ENCODE peak calls at places on chromosomes 16 and 17, in eight cellular contexts. One of them, this sample, is unnamed.

GRCh38 chr16:56203052-56203451 is 11.8 kb downstream of the GNAO1 start:
- DNase-seq in BE2C: peak; percentile 77
- DNase-seq in GM19239: no peak
- DNase-seq in iPS DF 19.7: peak; percentile 35
- DNase-seq in stimulated activated effector memory CD8-positive, alpha-beta T cell treated with anti-CD3 and anti-CD28 coated beads, Interleukin-12 subunit alpha, Interleukin-12 subunit beta, amount 100 ng/mL, for 72 hours: no peak
- DNase-seq in GM12878: no peak
- DNase-seq in stimulated activated CD4-positive, alpha-beta T cell treated with anti-CD3 and anti-CD28 coated beads, Interleukin-15, amount 100 ng/mL, for 1 hour: peak; percentile 33
- DNase-seq in GM12891: no peak
- DNase-seq in this sample: peak; percentile 27

GRCh38 chr16:25372716-25373115 is 115.1 kb upstream of the ZKSCAN2 start:
- DNase-seq in iPS DF 19.7: no peak
- DNase-seq in stimulated activated effector memory CD8-positive, alpha-beta T cell treated with anti-CD3 and anti-CD28 coated beads, Interleukin-12 subunit alpha, Interleukin-12 subunit beta, amount 100 ng/mL, for 72 hours: no peak
- DNase-seq in GM12891: no peak
- DNase-seq in stimulated activated CD4-positive, alpha-beta T cell treated with anti-CD3 and anti-CD28 coated beads, Interleukin-15, amount 100 ng/mL, for 1 hour: no peak
- DNase-seq in BE2C: no peak
- DNase-seq in GM19239: no peak
- DNase-seq in GM12878: no peak
- DNase-seq in this sample: no peak

GRCh38 chr17:11404431-11404830 is 163.4 kb downstream of the SHISA6 start:
- DNase-seq in GM12891: no peak
- DNase-seq in iPS DF 19.7: no peak
- DNase-seq in GM12878: no peak
- DNase-seq in BE2C: no peak
- DNase-seq in stimulated activated CD4-positive, alpha-beta T cell treated with anti-CD3 and anti-CD28 coated beads, Interleukin-15, amount 100 ng/mL, for 1 hour: no peak
- DNase-seq in stimulated activated effector memory CD8-positive, alpha-beta T cell treated with anti-CD3 and anti-CD28 coated beads, Interleukin-12 subunit alpha, Interleukin-12 subunit beta, amount 100 ng/mL, for 72 hours: no peak
- DNase-seq in GM19239: no peak
- DNase-seq in this sample: no peak

GRCh38 chr17:21046215-21046614 is 3.4 kb upstream of the USP22 start:
- DNase-seq in BE2C: no peak
- DNase-seq in GM19239: no peak
- DNase-seq in stimulated activated CD4-positive, alpha-beta T cell treated with anti-CD3 and anti-CD28 coated beads, Interleukin-15, amount 100 ng/mL, for 1 hour: no peak
- DNase-seq in iPS DF 19.7: no peak
- DNase-seq in GM12878: no peak
- DNase-seq in stimulated activated effector memory CD8-positive, alpha-beta T cell treated with anti-CD3 and anti-CD28 coated beads, Interleukin-12 subunit alpha, Interleukin-12 subunit beta, amount 100 ng/mL, for 72 hours: no peak
- DNase-seq in GM12891: no peak
- DNase-seq in this sample: no peak

GRCh38 chr17:27324940-27325339 is 31.0 kb downstream of the WSB1 start:
- DNase-seq in iPS DF 19.7: no peak
- DNase-seq in stimulated activated CD4-positive, alpha-beta T cell treated with anti-CD3 and anti-CD28 coated beads, Interleukin-15, amount 100 ng/mL, for 1 hour: no peak
- DNase-seq in GM19239: no peak
- DNase-seq in BE2C: no peak
- DNase-seq in GM12891: no peak
- DNase-seq in stimulated activated effector memory CD8-positive, alpha-beta T cell treated with anti-CD3 and anti-CD28 coated beads, Interleukin-12 subunit alpha, Interleukin-12 subunit beta, amount 100 ng/mL, for 72 hours: no peak
- DNase-seq in GM12878: no peak
- DNase-seq in this sample: no peak

GRCh38 chr16:27365142-27366089 is 36.6 kb upstream of the IL21R start:
- DNase-seq in iPS DF 19.7: no peak
- DNase-seq in BE2C: no peak
- DNase-seq in stimulated activated CD4-positive, alpha-beta T cell treated with anti-CD3 and anti-CD28 coated beads, Interleukin-15, amount 100 ng/mL, for 1 hour: no peak
- DNase-seq in stimulated activated effector memory CD8-positive, alpha-beta T cell treated with anti-CD3 and anti-CD28 coated beads, Interleukin-12 subunit alpha, Interleukin-12 subunit beta, amount 100 ng/mL, for 72 hours: no peak
- DNase-seq in GM19239: no peak
- DNase-seq in GM12891: no peak
- DNase-seq in GM12878: no peak
- DNase-seq in this sample: peak; percentile 61

GRCh38 chr16:73713301-73713700 is 583.3 kb upstream of the PSMD7 start:
- DNase-seq in BE2C: no peak
- DNase-seq in stimulated activated CD4-positive, alpha-beta T cell treated with anti-CD3 and anti-CD28 coated beads, Interleukin-15, amount 100 ng/mL, for 1 hour: no peak
- DNase-seq in stimulated activated effector memory CD8-positive, alpha-beta T cell treated with anti-CD3 and anti-CD28 coated beads, Interleukin-12 subunit alpha, Interleukin-12 subunit beta, amount 100 ng/mL, for 72 hours: no peak
- DNase-seq in iPS DF 19.7: no peak
- DNase-seq in GM12878: no peak
- DNase-seq in GM12891: no peak
- DNase-seq in GM19239: no peak
- DNase-seq in this sample: no peak

GRCh38 chr16:50153648-50154368 is 702 bp downstream of the TENT4B start:
- DNase-seq in stimulated activated CD4-positive, alpha-beta T cell treated with anti-CD3 and anti-CD28 coated beads, Interleukin-15, amount 100 ng/mL, for 1 hour: peak; percentile 29
- DNase-seq in iPS DF 19.7: no peak
- DNase-seq in BE2C: peak; percentile 44
- DNase-seq in GM19239: peak; percentile 30
- DNase-seq in GM12891: peak; percentile 27
- DNase-seq in GM12878: no peak
- DNase-seq in stimulated activated effector memory CD8-positive, alpha-beta T cell treated with anti-CD3 and anti-CD28 coated beads, Interleukin-12 subunit alpha, Interleukin-12 subunit beta, amount 100 ng/mL, for 72 hours: no peak
- DNase-seq in this sample: peak; percentile 20

GRCh38 chr16:56631832-56632159 is 663 bp upstream of the MT1M start:
- DNase-seq in GM19239: no peak
- DNase-seq in GM12891: no peak
- DNase-seq in GM12878: no peak
- DNase-seq in iPS DF 19.7: no peak
- DNase-seq in stimulated activated CD4-positive, alpha-beta T cell treated with anti-CD3 and anti-CD28 coated beads, Interleukin-15, amount 100 ng/mL, for 1 hour: no peak
- DNase-seq in stimulated activated effector memory CD8-positive, alpha-beta T cell treated with anti-CD3 and anti-CD28 coated beads, Interleukin-12 subunit alpha, Interleukin-12 subunit beta, amount 100 ng/mL, for 72 hours: no peak
- DNase-seq in BE2C: no peak
- DNase-seq in this sample: no peak

GRCh38 chr16:72961863-72962262 is 86.1 kb downstream of the ZFHX3 start:
- DNase-seq in iPS DF 19.7: no peak
- DNase-seq in stimulated activated CD4-positive, alpha-beta T cell treated with anti-CD3 and anti-CD28 coated beads, Interleukin-15, amount 100 ng/mL, for 1 hour: no peak
- DNase-seq in stimulated activated effector memory CD8-positive, alpha-beta T cell treated with anti-CD3 and anti-CD28 coated beads, Interleukin-12 subunit alpha, Interleukin-12 subunit beta, amount 100 ng/mL, for 72 hours: no peak
- DNase-seq in GM12891: no peak
- DNase-seq in BE2C: no peak
- DNase-seq in GM12878: no peak
- DNase-seq in GM19239: no peak
- DNase-seq in this sample: no peak

GRCh38 chr16:70638814-70639792 is 7.3 kb upstream of the IL34 start:
- DNase-seq in stimulated activated effector memory CD8-positive, alpha-beta T cell treated with anti-CD3 and anti-CD28 coated beads, Interleukin-12 subunit alpha, Interleukin-12 subunit beta, amount 100 ng/mL, for 72 hours: no peak
- DNase-seq in BE2C: peak; percentile 58
- DNase-seq in GM12878: no peak
- DNase-seq in stimulated activated CD4-positive, alpha-beta T cell treated with anti-CD3 and anti-CD28 coated beads, Interleukin-15, amount 100 ng/mL, for 1 hour: no peak
- DNase-seq in iPS DF 19.7: no peak
- DNase-seq in GM19239: no peak
- DNase-seq in GM12891: no peak
- DNase-seq in this sample: no peak

GRCh38 chr16:34078697-34079096 is 619.3 kb downstream of the TP53TG3F start:
- DNase-seq in GM12891: no peak
- DNase-seq in stimulated activated effector memory CD8-positive, alpha-beta T cell treated with anti-CD3 and anti-CD28 coated beads, Interleukin-12 subunit alpha, Interleukin-12 subunit beta, amount 100 ng/mL, for 72 hours: no peak
- DNase-seq in stimulated activated CD4-positive, alpha-beta T cell treated with anti-CD3 and anti-CD28 coated beads, Interleukin-15, amount 100 ng/mL, for 1 hour: no peak
- DNase-seq in GM12878: no peak
- DNase-seq in BE2C: no peak
- DNase-seq in GM19239: no peak
- DNase-seq in iPS DF 19.7: no peak
- DNase-seq in this sample: no peak

GRCh38 chr16:69772560-69773254 is 10.6 kb downstream of the WWP2 start:
- DNase-seq in GM12878: no peak
- DNase-seq in stimulated activated CD4-positive, alpha-beta T cell treated with anti-CD3 and anti-CD28 coated beads, Interleukin-15, amount 100 ng/mL, for 1 hour: no peak
- DNase-seq in iPS DF 19.7: no peak
- DNase-seq in GM12891: no peak
- DNase-seq in BE2C: no peak
- DNase-seq in GM19239: no peak
- DNase-seq in stimulated activated effector memory CD8-positive, alpha-beta T cell treated with anti-CD3 and anti-CD28 coated beads, Interleukin-12 subunit alpha, Interleukin-12 subunit beta, amount 100 ng/mL, for 72 hours: no peak
- DNase-seq in this sample: no peak

GRCh38 chr17:28101919-28102318 is 59.4 kb downstream of the NLK start:
- DNase-seq in iPS DF 19.7: no peak
- DNase-seq in GM19239: no peak
- DNase-seq in stimulated activated effector memory CD8-positive, alpha-beta T cell treated with anti-CD3 and anti-CD28 coated beads, Interleukin-12 subunit alpha, Interleukin-12 subunit beta, amount 100 ng/mL, for 72 hours: no peak
- DNase-seq in GM12878: no peak
- DNase-seq in BE2C: no peak
- DNase-seq in GM12891: no peak
- DNase-seq in stimulated activated CD4-positive, alpha-beta T cell treated with anti-CD3 and anti-CD28 coated beads, Interleukin-15, amount 100 ng/mL, for 1 hour: no peak
- DNase-seq in this sample: no peak

GRCh38 chr16:2295056-2295798 is 27.3 kb upstream of the RNPS1 start:
- DNase-seq in GM12878: peak; percentile 55
- DNase-seq in BE2C: no peak
- DNase-seq in stimulated activated effector memory CD8-positive, alpha-beta T cell treated with anti-CD3 and anti-CD28 coated beads, Interleukin-12 subunit alpha, Interleukin-12 subunit beta, amount 100 ng/mL, for 72 hours: no peak
- DNase-seq in iPS DF 19.7: no peak
- DNase-seq in GM12891: peak; percentile 72
- DNase-seq in GM19239: peak; percentile 50
- DNase-seq in stimulated activated CD4-positive, alpha-beta T cell treated with anti-CD3 and anti-CD28 coated beads, Interleukin-15, amount 100 ng/mL, for 1 hour: no peak
- DNase-seq in this sample: no peak

GRCh38 chr16:8575399-8575798 is 14.9 kb downstream of the TMEM114 start:
- DNase-seq in GM19239: no peak
- DNase-seq in stimulated activated CD4-positive, alpha-beta T cell treated with anti-CD3 and anti-CD28 coated beads, Interleukin-15, amount 100 ng/mL, for 1 hour: no peak
- DNase-seq in iPS DF 19.7: no peak
- DNase-seq in GM12878: no peak
- DNase-seq in stimulated activated effector memory CD8-positive, alpha-beta T cell treated with anti-CD3 and anti-CD28 coated beads, Interleukin-12 subunit alpha, Interleukin-12 subunit beta, amount 100 ng/mL, for 72 hours: no peak
- DNase-seq in BE2C: no peak
- DNase-seq in GM12891: no peak
- DNase-seq in this sample: peak; percentile 54

GRCh38 chr16:11602321-11602720 is 15.6 kb upstream of the LITAF start:
- DNase-seq in GM19239: no peak
- DNase-seq in GM12878: no peak
- DNase-seq in stimulated activated CD4-positive, alpha-beta T cell treated with anti-CD3 and anti-CD28 coated beads, Interleukin-15, amount 100 ng/mL, for 1 hour: no peak
- DNase-seq in BE2C: no peak
- DNase-seq in stimulated activated effector memory CD8-positive, alpha-beta T cell treated with anti-CD3 and anti-CD28 coated beads, Interleukin-12 subunit alpha, Interleukin-12 subunit beta, amount 100 ng/mL, for 72 hours: no peak
- DNase-seq in iPS DF 19.7: no peak
- DNase-seq in GM12891: no peak
- DNase-seq in this sample: no peak

GRCh38 chr17:80103061-80103481 is 1.7 kb downstream of the GAA start:
- DNase-seq in GM19239: no peak
- DNase-seq in iPS DF 19.7: no peak
- DNase-seq in GM12891: no peak
- DNase-seq in stimulated activated CD4-positive, alpha-beta T cell treated with anti-CD3 and anti-CD28 coated beads, Interleukin-15, amount 100 ng/mL, for 1 hour: no peak
- DNase-seq in stimulated activated effector memory CD8-positive, alpha-beta T cell treated with anti-CD3 and anti-CD28 coated beads, Interleukin-12 subunit alpha, Interleukin-12 subunit beta, amount 100 ng/mL, for 72 hours: no peak
- DNase-seq in BE2C: no peak
- DNase-seq in GM12878: no peak
- DNase-seq in this sample: no peak

GRCh38 chr16:12547608-12547922 is 256.1 kb downstream of the CPPED1 start:
- DNase-seq in BE2C: no peak
- DNase-seq in stimulated activated CD4-positive, alpha-beta T cell treated with anti-CD3 and anti-CD28 coated beads, Interleukin-15, amount 100 ng/mL, for 1 hour: no peak
- DNase-seq in GM19239: no peak
- DNase-seq in GM12878: no peak
- DNase-seq in GM12891: no peak
- DNase-seq in stimulated activated effector memory CD8-positive, alpha-beta T cell treated with anti-CD3 and anti-CD28 coated beads, Interleukin-12 subunit alpha, Interleukin-12 subunit beta, amount 100 ng/mL, for 72 hours: no peak
- DNase-seq in iPS DF 19.7: no peak
- DNase-seq in this sample: no peak

GRCh38 chr17:7084058-7084457 is 4.0 kb upstream of the CLEC10A start:
- DNase-seq in stimulated activated effector memory CD8-positive, alpha-beta T cell treated with anti-CD3 and anti-CD28 coated beads, Interleukin-12 subunit alpha, Interleukin-12 subunit beta, amount 100 ng/mL, for 72 hours: no peak
- DNase-seq in GM19239: no peak
- DNase-seq in GM12878: no peak
- DNase-seq in GM12891: no peak
- DNase-seq in iPS DF 19.7: no peak
- DNase-seq in stimulated activated CD4-positive, alpha-beta T cell treated with anti-CD3 and anti-CD28 coated beads, Interleukin-15, amount 100 ng/mL, for 1 hour: no peak
- DNase-seq in BE2C: no peak
- DNase-seq in this sample: no peak

GRCh38 chr17:21252875-21253645 is at the start of gene NATD1:
- DNase-seq in GM12891: peak; percentile 86
- DNase-seq in iPS DF 19.7: no peak
- DNase-seq in BE2C: peak; percentile 67
- DNase-seq in stimulated activated effector memory CD8-positive, alpha-beta T cell treated with anti-CD3 and anti-CD28 coated beads, Interleukin-12 subunit alpha, Interleukin-12 subunit beta, amount 100 ng/mL, for 72 hours: peak; percentile 39
- DNase-seq in GM12878: no peak
- DNase-seq in stimulated activated CD4-positive, alpha-beta T cell treated with anti-CD3 and anti-CD28 coated beads, Interleukin-15, amount 100 ng/mL, for 1 hour: peak; percentile 63
- DNase-seq in GM19239: peak; percentile 95
- DNase-seq in this sample: peak; percentile 71

GRCh38 chr17:41167561-41167960 is 460 bp downstream of the KRTAP4-3 start:
- DNase-seq in GM12891: no peak
- DNase-seq in stimulated activated CD4-positive, alpha-beta T cell treated with anti-CD3 and anti-CD28 coated beads, Interleukin-15, amount 100 ng/mL, for 1 hour: no peak
- DNase-seq in GM19239: no peak
- DNase-seq in GM12878: no peak
- DNase-seq in stimulated activated effector memory CD8-positive, alpha-beta T cell treated with anti-CD3 and anti-CD28 coated beads, Interleukin-12 subunit alpha, Interleukin-12 subunit beta, amount 100 ng/mL, for 72 hours: no peak
- DNase-seq in iPS DF 19.7: no peak
- DNase-seq in BE2C: peak; percentile 14
- DNase-seq in this sample: no peak

GRCh38 chr17:57108656-57109392 is 23.8 kb downstream of the AKAP1 start:
- DNase-seq in iPS DF 19.7: no peak
- DNase-seq in GM12891: no peak
- DNase-seq in GM12878: no peak
- DNase-seq in GM19239: no peak
- DNase-seq in stimulated activated effector memory CD8-positive, alpha-beta T cell treated with anti-CD3 and anti-CD28 coated beads, Interleukin-12 subunit alpha, Interleukin-12 subunit beta, amount 100 ng/mL, for 72 hours: no peak
- DNase-seq in BE2C: no peak
- DNase-seq in stimulated activated CD4-positive, alpha-beta T cell treated with anti-CD3 and anti-CD28 coated beads, Interleukin-15, amount 100 ng/mL, for 1 hour: no peak
- DNase-seq in this sample: no peak

GRCh38 chr16:30786936-30787612 is at the start of gene ZNF629:
- DNase-seq in BE2C: peak; percentile 77
- DNase-seq in iPS DF 19.7: no peak
- DNase-seq in GM19239: peak; percentile 66
- DNase-seq in GM12878: no peak
- DNase-seq in GM12891: peak; percentile 52
- DNase-seq in stimulated activated CD4-positive, alpha-beta T cell treated with anti-CD3 and anti-CD28 coated beads, Interleukin-15, amount 100 ng/mL, for 1 hour: peak; percentile 22
- DNase-seq in stimulated activated effector memory CD8-positive, alpha-beta T cell treated with anti-CD3 and anti-CD28 coated beads, Interleukin-12 subunit alpha, Interleukin-12 subunit beta, amount 100 ng/mL, for 72 hours: no peak
- DNase-seq in this sample: peak; percentile 74

GRCh38 chr16:77434365-77435239 is at the start of gene ADAMTS18:
- DNase-seq in stimulated activated CD4-positive, alpha-beta T cell treated with anti-CD3 and anti-CD28 coated beads, Interleukin-15, amount 100 ng/mL, for 1 hour: no peak
- DNase-seq in BE2C: no peak
- DNase-seq in GM19239: no peak
- DNase-seq in iPS DF 19.7: no peak
- DNase-seq in GM12878: no peak
- DNase-seq in stimulated activated effector memory CD8-positive, alpha-beta T cell treated with anti-CD3 and anti-CD28 coated beads, Interleukin-12 subunit alpha, Interleukin-12 subunit beta, amount 100 ng/mL, for 72 hours: no peak
- DNase-seq in GM12891: peak; percentile 13
- DNase-seq in this sample: no peak

GRCh38 chr17:66397486-66397885 is 95.1 kb downstream of the PRKCA start:
- DNase-seq in stimulated activated CD4-positive, alpha-beta T cell treated with anti-CD3 and anti-CD28 coated beads, Interleukin-15, amount 100 ng/mL, for 1 hour: no peak
- DNase-seq in GM19239: no peak
- DNase-seq in GM12878: no peak
- DNase-seq in BE2C: no peak
- DNase-seq in GM12891: no peak
- DNase-seq in iPS DF 19.7: no peak
- DNase-seq in stimulated activated effector memory CD8-positive, alpha-beta T cell treated with anti-CD3 and anti-CD28 coated beads, Interleukin-12 subunit alpha, Interleukin-12 subunit beta, amount 100 ng/mL, for 72 hours: no peak
- DNase-seq in this sample: no peak

GRCh38 chr17:66837883-66838665 is 3.2 kb downstream of the CACNG5 start:
- DNase-seq in stimulated activated CD4-positive, alpha-beta T cell treated with anti-CD3 and anti-CD28 coated beads, Interleukin-15, amount 100 ng/mL, for 1 hour: no peak
- DNase-seq in stimulated activated effector memory CD8-positive, alpha-beta T cell treated with anti-CD3 and anti-CD28 coated beads, Interleukin-12 subunit alpha, Interleukin-12 subunit beta, amount 100 ng/mL, for 72 hours: no peak
- DNase-seq in BE2C: no peak
- DNase-seq in GM12878: no peak
- DNase-seq in iPS DF 19.7: no peak
- DNase-seq in GM12891: no peak
- DNase-seq in GM19239: no peak
- DNase-seq in this sample: no peak

This sample was measured in Caki2.